ENCODE peak calls at places on chromosome 6, in nine cellular contexts. I, N, B, V, R, E, M, S and A are unnamed samples.

GRCh38 chr6:38973178-38974057 is 75.2 kb upstream of the GLP1R start:
- DNase-seq in S (no peak), R (no peak), I (peak; percentile 64), N (peak; percentile 72), M (peak; percentile 72), V (peak; percentile 9), B (peak; percentile 20), E (no peak), A (no peak)

GRCh38 chr6:117549606-117550005 is 52.7 kb downstream of the GOPC start:
- DNase-seq in R (no peak), N (no peak), V (no peak), E (no peak), B (no peak), S (no peak), M (no peak), I (no peak), A (no peak)

GRCh38 chr6:70270287-70271005 is 32.4 kb downstream of the COL9A1 start:
- DNase-seq in V (peak; percentile 11), S (no peak), E (no peak), I (no peak), B (no peak), M (no peak), R (no peak), N (no peak), A (no peak)

GRCh38 chr6:45209762-45210161 is 118.4 kb upstream of the RUNX2 start:
- DNase-seq in N (no peak), I (no peak), V (no peak), R (no peak), B (no peak), M (no peak), E (no peak), S (no peak), A (no peak)

GRCh38 chr6:21257125-21257524 is 336.4 kb upstream of the SOX4 start:
- DNase-seq in I (no peak), B (no peak), N (no peak), V (no peak), S (no peak), R (no peak), E (no peak), M (no peak), A (no peak)

GRCh38 chr6:16741112-16742016 is 19.9 kb downstream of the ATXN1 start:
- DNase-seq in S (no peak), B (no peak), V (no peak), I (no peak), N (no peak), R (no peak), E (no peak), M (no peak), A (no peak)

GRCh38 chr6:25878721-25879322 is 4.8 kb upstream of the SLC17A3 start:
- DNase-seq in S (no peak), N (no peak), R (no peak), M (no peak), E (no peak), I (no peak), B (no peak), V (no peak), A (no peak)

GRCh38 chr6:167285077-167285770 is 5.9 kb upstream of the UNC93A start:
- DNase-seq in E (no peak), N (no peak), V (no peak), M (no peak), R (no peak), I (no peak), S (peak; percentile 54), B (no peak), A (no peak)

GRCh38 chr6:89985744-89986493 is 91.7 kb downstream of the GJA10 start:
- DNase-seq in V (no peak), I (peak; percentile 45), N (peak; percentile 17), E (no peak), R (no peak), B (no peak), M (no peak), S (no peak), A (no peak)

GRCh38 chr6:158796353-158796752 is 22.8 kb downstream of the EZR start:
- DNase-seq in E (no peak), R (no peak), B (no peak), S (peak; percentile 20), I (no peak), M (no peak), N (no peak), V (no peak), A (no peak)

GRCh38 chr6:27023664-27024063 is 223.8 kb upstream of the PRSS16 start:
- DNase-seq in V (no peak), I (no peak), E (no peak), M (no peak), N (no peak), B (no peak), R (no peak), S (no peak), A (no peak)

GRCh38 chr6:146914563-146915483 is 289.4 kb upstream of the STXBP5 start:
- DNase-seq in N (peak; percentile 70), V (no peak), E (peak; percentile 68), S (no peak), I (peak; percentile 8), M (no peak), B (peak; percentile 31), R (peak; percentile 57), A (no peak)

GRCh38 chr6:150308812-150309475 is 59.9 kb upstream of the IYD start:
- DNase-seq in N (no peak), I (no peak), V (no peak), M (no peak), B (no peak), R (no peak), E (no peak), S (no peak), A (no peak)

GRCh38 chr6:112842338-112842700 is 495.2 kb downstream of the RFPL4B start:
- DNase-seq in B (no peak), I (no peak), E (no peak), S (no peak), M (no peak), R (no peak), N (no peak), V (no peak), A (no peak)

GRCh38 chr6:79117752-79118151 is 39.7 kb upstream of the PHIP start:
- DNase-seq in M (no peak), N (no peak), B (no peak), E (no peak), I (no peak), R (no peak), V (no peak), S (no peak), A (no peak)

GRCh38 chr6:107030151-107030550 is 2.2 kb downstream of the MTRES1 start:
- DNase-seq in N (no peak), I (no peak), V (no peak), M (no peak), B (no peak), S (no peak), E (no peak), R (no peak), A (no peak)

GRCh38 chr6:15775741-15776140 is 112.9 kb upstream of the DTNBP1 start:
- DNase-seq in V (no peak), I (no peak), B (no peak), S (no peak), M (no peak), E (no peak), N (no peak), R (no peak), A (no peak)

GRCh38 chr6:127073222-127073621 is 45.2 kb upstream of the RSPO3 start:
- DNase-seq in V (no peak), E (no peak), B (no peak), R (no peak), N (no peak), M (no peak), S (no peak), I (no peak), A (no peak)

DNA sequence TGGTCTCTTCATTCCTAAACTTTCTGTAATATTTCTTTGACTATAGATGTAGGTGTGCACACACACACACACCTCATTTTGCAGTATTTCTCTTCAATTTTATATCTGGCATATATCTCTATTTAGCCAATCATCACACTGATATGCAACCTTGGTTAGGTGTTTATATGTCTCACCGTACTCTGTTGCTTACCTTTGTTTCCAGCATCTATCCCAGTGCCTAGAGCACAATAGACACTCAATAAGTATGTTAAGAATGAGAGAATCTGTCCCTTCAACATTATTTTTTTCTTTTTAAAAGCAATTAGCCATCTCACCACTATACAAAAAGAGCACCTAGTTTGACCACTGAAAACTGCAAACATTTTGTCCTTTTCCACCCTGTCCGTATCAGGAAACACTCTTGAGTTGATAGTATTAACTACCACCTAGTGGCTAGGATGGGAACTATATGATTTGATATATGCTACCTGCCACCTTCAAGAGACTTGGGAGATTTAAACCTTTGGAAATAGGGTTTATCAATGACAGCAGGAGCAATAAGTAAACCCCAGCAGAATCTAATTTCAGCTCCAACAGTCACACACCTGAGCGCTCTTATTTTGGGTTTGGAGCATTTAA is 48.7 kb upstream of the RSPO3 start:
- DNase-seq in V (no peak), M (peak; percentile 39), S (no peak), N (no peak), R (no peak), I (peak; percentile 8), E (no peak), B (no peak), A (no peak)
- TF ChIP-seq EP300 in V (no peak), M (no peak), S (no peak), N (no peak), R (no peak), I (no peak), E (no peak), B (no peak), A (no peak)

DNA sequence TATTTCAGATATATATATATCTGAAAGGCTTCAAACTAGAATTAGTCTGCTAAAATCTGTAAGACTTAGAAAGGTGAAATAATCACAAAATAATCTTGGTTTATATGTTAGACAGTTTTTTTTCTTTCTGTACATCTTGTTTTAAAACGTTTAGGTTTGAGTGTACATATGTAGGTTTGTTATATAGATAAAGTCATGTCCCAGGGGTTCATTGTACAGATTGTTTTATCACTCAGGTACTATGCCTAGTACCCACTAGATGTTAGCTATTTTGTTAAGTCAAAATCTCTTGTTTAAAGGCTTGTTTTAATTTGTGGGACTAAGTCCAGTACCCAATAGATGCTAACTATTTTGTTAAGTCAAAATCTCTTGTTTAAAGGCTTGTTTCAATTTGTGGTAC is 1339.0 kb upstream of the CITED2 start:
- DNase-seq in R (no peak), B (no peak), I (no peak), E (no peak), V (no peak), S (no peak), N (no peak), M (no peak), A (no peak)
- H3K36me3 ChIP-seq in R (no peaks in the 10 kb centered on the region), B (no peaks in the 10 kb centered on the region), I (peaks cover 14% of the 10 kb centered on the region), E (no peaks in the 10 kb centered on the region), V (no peaks in the 10 kb centered on the region), S (no peaks in the 10 kb centered on the region), N (no peaks in the 10 kb centered on the region), M (no peaks in the 10 kb centered on the region), A (no peaks in the 10 kb centered on the region)

GRCh38 chr6:116223355-116223754 is 30.5 kb downstream of the TSPYL4 start:
- DNase-seq in V (no peak), R (no peak), N (no peak), S (no peak), M (no peak), E (no peak), B (no peak), I (no peak), A (no peak)
- H3K4me3 ChIP-seq in V (no peak overlapping the region), R (no peak overlapping the region), N (no peak overlapping the region), S (no peak overlapping the region), M (no peak overlapping the region), E (no peak overlapping the region), B (no peak overlapping the region), I (no peak overlapping the region), A (no peak overlapping the region)

DNA sequence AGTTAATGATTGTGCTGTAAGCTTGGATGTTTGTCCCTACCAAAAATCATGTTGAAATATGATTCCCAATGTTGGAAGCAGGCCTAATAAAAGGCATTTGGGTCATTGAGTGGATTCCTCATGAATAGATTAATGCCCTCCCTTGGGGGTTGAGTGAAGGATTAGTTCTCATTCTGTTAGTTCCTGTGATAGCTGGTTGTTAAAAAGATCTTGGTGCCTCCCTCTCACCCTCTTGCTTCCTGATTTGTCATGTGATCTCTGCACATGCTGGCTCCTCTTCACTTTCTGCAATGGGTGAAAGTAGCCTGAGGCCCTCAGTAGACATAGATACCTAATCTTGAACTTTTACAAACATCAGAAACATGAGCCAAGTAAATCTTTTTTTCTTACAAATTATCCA is 115.6 kb upstream of the HCRTR2 start:
- DNase-seq in R (no peak), S (no peak), N (no peak), E (no peak), M (no peak), B (no peak), I (no peak), V (no peak), A (no peak)
- TF ChIP-seq EP300 in R (no peak), S (no peak), N (no peak), E (no peak), M (no peak), B (no peak), I (no peak), V (no peak), A (no peak)